ENCODE peak calls at places on chromosomes 4 and X, in eight cellular contexts. J, O, A, U, C, B, N and L are unnamed samples.

GRCh38 chrX:84729809-84730208 is 227.6 kb upstream of the HDX start:
- DNase-seq in J (no peak), A (no peak), U (peak; percentile 78), B (peak; percentile 42), C (peak; percentile 58), O (peak; percentile 67), N (peak; percentile 52), L (peak; percentile 54)

GRCh38 chr4:115674485-115674884 is 561.1 kb upstream of the NDST4 start:
- DNase-seq in N (no peak), J (no peak), A (no peak), C (no peak), B (no peak), U (no peak), O (no peak), L (no peak)

GRCh38 chr4:144355809-144356757 is 215.6 kb upstream of the GYPA start:
- DNase-seq in O (peak; percentile 58), U (peak; percentile 12), A (peak; percentile 67), B (peak; percentile 85), C (peak; percentile 7), N (peak; percentile 78), J (peak; percentile 50), L (peak; percentile 77)

GRCh38 chrX:86910027-86910426 is 607.6 kb upstream of the KLHL4 start:
- DNase-seq in N (no peak), B (no peak), C (no peak), O (no peak), J (no peak), A (no peak), U (no peak), L (no peak)

GRCh38 chrX:140057001-140057411 is 91.7 kb upstream of the CXorf66 start:
- DNase-seq in B (peak; percentile 83), J (peak; percentile 47), O (peak; percentile 88), U (peak; percentile 76), N (peak; percentile 66), A (peak; percentile 24), C (peak; percentile 56), L (peak; percentile 88)

GRCh38 chr4:148618856-148619255 is 176.6 kb upstream of the NR3C2 start:
- DNase-seq in A (no peak), O (no peak), B (peak; percentile 41), C (no peak), N (no peak), U (no peak), J (no peak), L (no peak)

GRCh38 chr4:144715230-144715629 is 69.3 kb downstream of the HHIP start:
- DNase-seq in N (no peak), B (no peak), J (no peak), C (peak; percentile 8), U (peak; percentile 12), O (no peak), A (no peak), L (no peak)

GRCh38 chrX:20378291-20378920 is 111.7 kb upstream of the RPS6KA3 start:
- DNase-seq in O (no peak), J (peak; percentile 95), U (no peak), C (peak; percentile 0), B (peak; percentile 92), N (peak; percentile 64), A (no peak), L (peak; percentile 53)

GRCh38 chr4:142404191-142404611 is 441.9 kb downstream of the INPP4B start:
- DNase-seq in A (peak; percentile 82), O (no peak), B (peak; percentile 87), U (no peak), J (no peak), C (no peak), N (peak; percentile 95), L (no peak)

GRCh38 chr4:148926861-148927260 is 484.6 kb upstream of the NR3C2 start:
- DNase-seq in C (no peak), A (no peak), J (no peak), U (no peak), O (no peak), B (peak; percentile 31), N (peak; percentile 7), L (peak; percentile 12)

GRCh38 chrX:80841259-80841658 is 31.6 kb upstream of the BRWD3 start:
- DNase-seq in U (no peak), B (no peak), N (no peak), C (no peak), A (no peak), J (no peak), O (no peak), L (no peak)

GRCh38 chr4:172042714-172043114 is 229.5 kb downstream of the GALNTL6 start:
- DNase-seq in U (no peak), A (peak; percentile 23), O (no peak), J (no peak), B (peak; percentile 53), C (no peak), N (no peak), L (peak; percentile 51)

GRCh38 chr4:136505020-136505419 is 1027.3 kb downstream of the PCDH18 start:
- DNase-seq in C (no peak), U (no peak), N (no peak), A (no peak), O (no peak), B (no peak), J (peak; percentile 36), L (no peak)

GRCh38 chr4:146063143-146063542 is 112.4 kb upstream of the LSM6 start:
- DNase-seq in C (no peak), B (no peak), U (peak; percentile 41), A (no peak), O (no peak), N (no peak), J (no peak), L (no peak)

GRCh38 chr4:146062325-146062715 is 113.2 kb upstream of the LSM6 start:
- DNase-seq in A (no peak), U (no peak), O (no peak), N (no peak), J (no peak), B (no peak), C (peak; percentile 40), L (no peak)

GRCh38 chr4:146059865-146060264 is 115.7 kb upstream of the LSM6 start:
- DNase-seq in A (no peak), C (peak; percentile 94), B (no peak), O (no peak), J (no peak), U (peak; percentile 70), N (no peak), L (no peak)

GRCh38 chr4:146059153-146059552 is 116.4 kb upstream of the LSM6 start:
- DNase-seq in N (no peak), J (no peak), O (no peak), A (no peak), C (peak; percentile 85), B (no peak), U (no peak), L (no peak)

GRCh38 chr4:146061610-146062324 is 113.8 kb upstream of the LSM6 start:
- DNase-seq in J (no peak), O (no peak), B (no peak), C (peak; percentile 38), A (no peak), N (no peak), U (no peak), L (no peak)
- H3K4me1 ChIP-seq in J (no peaks in the 10 kb centered on the region), O (peaks cover 14% of the 10 kb centered on the region), B (no peaks in the 10 kb centered on the region), C (peaks cover 78% of the 10 kb centered on the region), A (no peaks in the 10 kb centered on the region), N (no peaks in the 10 kb centered on the region), U (peaks cover 48% of the 10 kb centered on the region), L (no peaks in the 10 kb centered on the region)

GRCh38 chr4:4574792-4575191 is 32.9 kb upstream of the STX18 start:
- DNase-seq in B (peak; percentile 46), N (peak; percentile 86), A (peak; percentile 10), U (no peak), J (peak; percentile 58), C (no peak), O (peak; percentile 23), L (peak; percentile 87)
- H3K9me2 ChIP-seq in B (no peaks in the 10 kb centered on the region), N (no peaks in the 10 kb centered on the region), A (no peaks in the 10 kb centered on the region), U (no peaks in the 10 kb centered on the region), J (no peaks in the 10 kb centered on the region), C (no peaks in the 10 kb centered on the region), O (no peaks in the 10 kb centered on the region), L (no peaks in the 10 kb centered on the region)

GRCh38 chr4:85970535-85970934 is 389.3 kb downstream of the MAPK10 start:
- DNase-seq in J (no peak), O (no peak), C (no peak), B (no peak), N (no peak), A (no peak), U (no peak), L (no peak)
- H4K20me1 ChIP-seq in J (no peaks in the 10 kb centered on the region), O (no peaks in the 10 kb centered on the region), C (no peaks in the 10 kb centered on the region), B (no peaks in the 10 kb centered on the region), N (no peaks in the 10 kb centered on the region), A (no peaks in the 10 kb centered on the region), U (no peaks in the 10 kb centered on the region), L (no peaks in the 10 kb centered on the region)

GRCh38 chrX:133992877-133993276 is 7.5 kb upstream of the GPC3 start:
- DNase-seq in J (no peak), N (no peak), B (no peak), O (no peak), U (no peak), A (no peak), C (no peak), L (no peak)

GRCh38 chrX:133989993-133990392 is 4.6 kb upstream of the GPC3 start:
- DNase-seq in N (no peak), U (no peak), B (no peak), C (no peak), J (no peak), A (no peak), O (no peak), L (no peak)

GRCh38 chrX:133995759-133996158 is 10.4 kb upstream of the GPC3 start:
- DNase-seq in U (no peak), O (no peak), C (no peak), A (no peak), J (no peak), B (no peak), N (no peak), L (no peak)

GRCh38 chrX:133991814-133992213 is 6.4 kb upstream of the GPC3 start:
- DNase-seq in J (no peak), C (no peak), B (no peak), N (no peak), U (no peak), O (no peak), A (no peak), L (no peak)

GRCh38 chrX:133994576-133994975 is 9.2 kb upstream of the GPC3 start:
- DNase-seq in B (no peak), O (no peak), C (no peak), U (no peak), J (no peak), A (no peak), N (no peak), L (peak; percentile 55)
- H3K4me1 ChIP-seq in B (no peaks in the 10 kb centered on the region), O (no peaks in the 10 kb centered on the region), C (no peaks in the 10 kb centered on the region), U (no peaks in the 10 kb centered on the region), J (no peaks in the 10 kb centered on the region), A (no peaks in the 10 kb centered on the region), N (no peaks in the 10 kb centered on the region), L (peaks cover 23% of the 10 kb centered on the region)

DNA sequence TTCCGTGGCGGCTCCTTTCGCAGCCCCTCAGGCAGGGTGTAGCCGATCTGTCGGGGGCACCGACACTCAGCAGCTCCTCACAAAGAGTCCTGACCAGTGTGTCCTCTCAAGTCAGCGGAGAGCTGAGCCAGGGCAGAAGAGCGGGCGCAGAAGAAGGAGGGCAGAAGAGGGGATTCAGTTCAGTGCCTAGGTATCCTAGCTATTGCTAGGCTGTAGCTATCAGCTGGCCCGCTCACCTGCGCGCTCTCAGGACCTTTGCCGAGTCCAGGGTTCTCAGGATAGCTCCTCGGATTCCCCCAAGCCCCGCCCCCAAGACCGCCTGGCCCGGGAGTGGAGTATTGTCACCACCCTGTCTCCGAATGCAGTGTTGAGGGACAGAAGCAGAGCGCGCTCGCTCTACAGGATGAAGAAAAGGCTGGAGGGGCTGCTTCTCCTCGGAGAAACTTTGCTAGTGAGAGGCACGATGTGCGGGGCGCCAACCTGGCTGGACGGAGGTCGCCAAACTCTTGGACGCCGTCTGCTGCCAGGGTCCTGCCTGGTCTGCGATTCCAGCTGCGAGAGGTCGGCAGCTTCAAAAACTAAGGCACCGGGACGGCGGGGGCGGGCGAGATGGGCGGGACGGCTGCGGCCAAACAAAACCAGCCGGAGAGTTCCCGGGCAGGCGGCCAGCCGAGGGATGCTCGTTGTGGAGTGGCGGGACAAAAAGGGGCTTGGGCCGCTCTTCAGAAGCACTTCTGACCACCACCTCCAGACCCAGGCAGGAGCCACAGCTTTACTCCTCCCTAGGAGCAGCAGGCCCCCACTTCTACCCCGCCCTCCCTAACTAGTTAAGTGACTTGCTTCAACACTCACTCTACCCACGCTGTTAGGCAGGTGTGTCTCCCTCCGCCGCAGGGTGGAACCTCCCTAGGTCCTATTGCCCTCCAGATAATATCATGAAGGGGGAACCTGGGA is at the start of gene XKRX:
- DNase-seq in U (peak; percentile 57), N (peak; percentile 53), O (peak; percentile 82), J (peak; percentile 73), B (peak; percentile 40), A (peak; percentile 35), C (peak; percentile 81), L (peak; percentile 66)
- H3K9me2 ChIP-seq in U (no peaks in the 10 kb centered on the region), N (no peaks in the 10 kb centered on the region), O (no peaks in the 10 kb centered on the region), J (no peaks in the 10 kb centered on the region), B (no peaks in the 10 kb centered on the region), A (no peaks in the 10 kb centered on the region), C (no peaks in the 10 kb centered on the region), L (no peaks in the 10 kb centered on the region)